ENCODE peak calls at places on chromosomes 1 and 21, in six cellular contexts. G is fibroblast of the aortic adventitia, A is GM06990, P is Peyer's patch, K is ascending aorta, I is neural crest cell. X is an unnamed sample.

GRCh38 chr1:86779308-86780191 is 75.2 kb downstream of the SH3GLB1 start:
- DNase-seq in K (no peak), G (peak; percentile 91), I (no peak), A (no peak), P (no peak), X (no peak)

GRCh38 chr1:29516063-29516820 is 279.9 kb downstream of the PTPRU start:
- DNase-seq in K (peak; percentile 35), I (no peak), A (no peak), P (no peak), G (no peak), X (no peak)

GRCh38 chr1:112840631-112841624 is 115.1 kb downstream of the SLC16A1 start:
- DNase-seq in A (no peak), P (no peak), I (no peak), K (no peak), G (no peak), X (no peak)

GRCh38 chr1:59243544-59243943 is 53.4 kb upstream of the FGGY start:
- DNase-seq in I (no peak), A (no peak), P (no peak), G (no peak), K (no peak), X (no peak)

GRCh38 chr21:15007716-15008296 is 57.0 kb downstream of the NRIP1 start:
- DNase-seq in K (no peak), A (no peak), I (no peak), P (no peak), G (no peak), X (no peak)

GRCh38 chr1:173753830-173754229 is 39.0 kb downstream of the KLHL20 start:
- DNase-seq in P (no peak), I (no peak), G (no peak), A (no peak), K (no peak), X (no peak)

GRCh38 chr1:16175610-16176553 is 20.0 kb upstream of the EPHA2 start:
- DNase-seq in A (no peak), G (peak; percentile 93), I (no peak), K (peak; percentile 92), P (peak; percentile 82), X (peak; percentile 69)

GRCh38 chr1:15192916-15193550 is 39.5 kb downstream of the TMEM51 start:
- DNase-seq in P (no peak), I (no peak), G (no peak), K (no peak), A (no peak), X (no peak)

GRCh38 chr1:239067058-239067457 is 319.3 kb upstream of the CHRM3 start:
- DNase-seq in A (no peak), K (no peak), I (no peak), P (no peak), G (no peak), X (no peak)

GRCh38 chr1:30816211-30817082 is 58.9 kb upstream of the LAPTM5 start:
- DNase-seq in K (no peak), P (no peak), A (no peak), I (peak; percentile 93), G (peak; percentile 72), X (no peak)

GRCh38 chr1:42720868-42721267 is 19.2 kb downstream of the CLDN19 start:
- DNase-seq in K (no peak), G (no peak), I (no peak), P (no peak), A (no peak), X (no peak)

GRCh38 chr21:41604583-41605041 is 96.7 kb upstream of the TMPRSS2 start:
- DNase-seq in P (peak; percentile 35), G (no peak), A (no peak), I (no peak), K (no peak), X (no peak)

GRCh38 chr1:212853658-212854057 is 4.4 kb upstream of the FLVCR1 start:
- DNase-seq in P (no peak), I (no peak), G (no peak), K (no peak), A (no peak), X (no peak)

DNA sequence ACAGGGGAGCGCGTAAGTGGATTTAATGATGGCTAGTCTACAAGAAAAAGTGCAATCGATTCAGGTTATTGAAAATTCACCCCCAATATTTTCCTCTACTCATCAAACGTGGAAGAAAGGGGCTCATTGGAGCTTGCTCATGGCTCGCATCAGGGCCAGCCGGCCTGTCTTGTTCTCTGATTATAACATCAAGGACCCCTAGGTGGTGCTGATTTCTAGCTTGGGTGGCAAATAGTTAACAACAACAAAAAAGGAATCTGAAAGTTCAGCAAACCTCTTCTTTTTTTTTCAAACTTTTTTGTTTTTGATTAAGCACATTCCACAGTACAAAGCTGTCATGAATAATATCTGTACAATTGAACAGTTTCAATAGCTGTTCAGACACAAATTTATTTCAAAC is 35.8 kb upstream of the SOD1 start:
- DNase-seq in I (no peak), G (no peak), K (no peak), P (no peak), A (no peak), X (no peak)
- TF ChIP-seq CTCF in I (no peak), G (no peak), K (no peak), P (no peak), A (peak; percentile 55), X (no peak)

DNA sequence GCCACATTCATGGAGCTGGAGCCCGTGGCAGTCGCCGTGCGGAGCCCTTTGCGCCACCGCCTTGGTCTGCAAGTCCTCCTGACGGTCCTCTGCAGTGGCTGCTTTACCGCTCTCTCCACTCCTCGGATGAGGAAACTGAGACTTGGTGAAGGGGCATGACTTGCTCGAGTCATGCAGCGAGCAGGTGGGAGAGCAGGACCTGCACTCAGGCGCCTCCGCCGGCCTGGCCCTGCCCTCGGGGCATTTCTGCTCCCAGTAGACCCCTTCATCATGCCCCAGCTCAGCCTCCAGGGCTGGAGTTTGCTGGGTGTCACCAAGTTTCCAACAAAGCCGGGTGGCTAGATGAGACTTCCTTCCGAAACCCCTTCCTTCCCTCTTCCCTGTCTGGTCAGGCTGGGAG is 100.0 kb upstream of the TARDBP start:
- DNase-seq in K (no peak), P (no peak), I (no peak), A (no peak), G (no peak), X (no peak)
- TF ChIP-seq CTCF in K (no peak), P (no peak), I (no peak), A (no peak), G (no peak), X (no peak)

DNA sequence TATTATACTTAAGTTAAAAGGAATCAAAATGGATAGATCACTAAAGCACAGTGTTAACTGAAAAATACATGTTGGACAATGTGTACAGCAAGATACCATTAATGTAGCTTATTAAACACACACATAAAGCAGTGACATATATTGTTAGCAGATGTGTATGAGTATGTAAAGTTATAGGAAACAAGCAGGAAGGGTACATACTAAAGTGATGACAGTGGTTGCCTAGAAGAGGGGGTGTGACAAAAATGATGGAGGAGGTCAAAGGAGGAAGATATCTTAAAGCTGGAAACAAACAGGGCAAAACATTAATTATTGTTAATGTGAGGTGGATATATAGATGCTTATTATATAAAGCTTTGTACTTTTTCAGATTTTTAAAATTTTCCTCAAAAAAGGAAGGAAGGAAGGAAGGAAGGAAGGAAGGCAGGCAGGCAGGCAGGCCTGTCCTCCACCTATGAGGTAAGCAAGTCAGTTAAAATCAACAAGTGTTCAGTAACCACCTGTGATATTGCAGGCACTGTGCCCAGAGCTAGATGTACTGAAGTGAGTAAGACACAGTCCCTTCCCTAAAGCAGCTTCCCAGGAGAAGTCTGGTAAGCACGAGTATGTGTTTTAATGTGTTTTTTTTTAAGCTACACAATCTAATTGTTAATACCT is 252.9 kb upstream of the NR5A2 start:
- DNase-seq in K (no peak), G (no peak), A (no peak), I (no peak), P (no peak), X (no peak)
- TF ChIP-seq CTCF in K (no peak), G (no peak), A (no peak), I (no peak), P (no peak), X (no peak)

GRCh38 chr1:65722461-65722860 is 70.2 kb upstream of the PDE4B start:
- DNase-seq in K (no peak), I (no peak), P (no peak), G (no peak), A (no peak), X (no peak)

GRCh38 chr1:65719391-65719790 is 73.3 kb upstream of the PDE4B start:
- DNase-seq in G (no peak), A (no peak), I (no peak), K (no peak), P (no peak), X (no peak)

DNA sequence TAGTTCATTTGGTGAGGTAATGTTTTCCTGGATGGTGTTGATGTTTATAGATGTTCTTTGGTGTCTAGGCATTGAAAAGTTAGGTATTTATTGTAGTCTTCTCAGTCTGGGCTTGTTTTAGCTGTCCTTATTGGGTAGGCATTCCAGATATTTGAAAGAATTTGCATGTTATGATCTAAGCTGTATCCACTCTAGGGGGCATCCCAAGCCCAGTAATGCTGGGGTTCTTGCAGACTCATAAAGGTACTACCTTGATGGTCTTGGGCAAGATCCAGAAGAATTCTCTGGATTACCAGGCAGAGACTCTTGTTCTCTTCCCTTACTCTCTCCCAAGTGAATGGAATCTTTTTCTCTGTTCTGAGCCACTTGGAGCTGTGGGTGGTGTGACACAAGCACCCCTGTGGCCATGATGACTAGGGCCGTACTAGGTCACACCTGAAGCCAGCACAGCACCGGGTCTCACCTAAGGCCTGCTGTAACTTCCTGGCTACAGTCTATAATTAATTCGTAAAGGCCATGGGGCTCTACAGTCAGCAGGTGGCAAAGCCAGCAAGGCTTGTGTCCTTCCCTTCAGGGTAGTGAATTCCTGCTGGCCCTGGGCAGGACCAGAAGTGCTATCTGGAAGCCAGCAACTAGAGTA is 74.8 kb upstream of the PDE4B start:
- DNase-seq in G (peak; percentile 41), K (no peak), I (no peak), P (no peak), A (no peak), X (no peak)
- TF ChIP-seq CTCF in G (peak; percentile 19), K (no peak), I (no peak), P (no peak), A (peak; percentile 8), X (no peak)

GRCh38 chr1:155596864-155597263 is 13.2 kb upstream of the MSTO1 start:
- DNase-seq in G (no peak), A (no peak), K (no peak), I (no peak), P (no peak), X (no peak)

DNA sequence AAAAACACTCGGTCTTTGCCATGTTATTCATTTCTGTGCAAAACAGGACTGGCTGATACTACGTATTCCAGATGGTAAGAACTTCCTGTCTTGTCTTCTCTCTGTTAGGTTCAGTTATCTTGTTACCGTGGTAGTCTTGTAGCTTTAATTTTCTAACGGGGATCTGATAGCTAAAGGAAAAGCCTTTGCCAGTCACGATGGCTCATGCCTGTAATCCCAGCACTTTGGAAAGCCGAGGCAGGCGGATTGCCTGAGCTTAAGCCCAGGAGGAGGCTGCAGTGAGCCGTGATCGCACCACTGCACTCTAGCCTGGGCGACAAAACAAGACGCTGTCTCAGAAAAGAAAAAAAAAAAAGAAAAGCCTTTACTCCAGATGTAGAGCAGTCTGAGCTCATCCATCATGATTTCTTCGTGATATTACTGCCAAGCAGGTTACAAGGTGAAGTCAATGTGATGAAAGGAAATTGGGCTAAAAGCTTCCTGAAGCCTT is 11.1 kb upstream of the MSTO1 start:
- DNase-seq in G (peak; percentile 53), K (no peak), P (no peak), A (no peak), I (no peak), X (no peak)
- TF ChIP-seq CTCF in G (no peak), K (no peak), P (no peak), A (no peak), I (no peak), X (no peak)